ENCODE peak calls at places on chromosomes 2 and 18, in six cellular contexts. H is NCI-H2081, B is fibroblast of lung, K is heart left ventricle, I is hypothalamus, S is epithelial cell of esophagus. X is an unnamed sample.

GRCh38 chr2:120954939-120955338 is 219.3 kb downstream of the GLI2 start:
- DNase-seq in I (no peak), K (no peak), B (no peak), S (no peak), H (no peak), X (no peak)

GRCh38 chr2:241885701-241886643 is 16.4 kb downstream of the RTP5 start:
- DNase-seq in S (no peak), H (no peak), B (no peak), I (no peak), K (no peak), X (no peak)

GRCh38 chr2:64562148-64562784 is 38.1 kb downstream of the AFTPH start:
- DNase-seq in S (peak; percentile 20), I (no peak), H (peak; percentile 27), K (no peak), B (peak; percentile 43), X (peak; percentile 71)

GRCh38 chr2:120338015-120338414 is 7.9 kb upstream of the INHBB start:
- DNase-seq in K (no peak), H (no peak), B (no peak), I (no peak), S (peak; percentile 42), X (no peak)

GRCh38 chr2:8659735-8660492 is 21.9 kb upstream of the ID2 start:
- DNase-seq in K (no peak), H (no peak), I (no peak), S (no peak), B (no peak), X (no peak)

GRCh38 chr2:145006957-145007672 is 487.2 kb upstream of the ZEB2 start:
- DNase-seq in K (peak; percentile 54), B (peak; percentile 83), I (no peak), S (peak; percentile 95), H (no peak), X (peak; percentile 97)

GRCh38 chr2:8656160-8656641 is 25.7 kb upstream of the ID2 start:
- DNase-seq in B (peak; percentile 76), I (no peak), S (no peak), H (no peak), K (no peak), X (peak; percentile 6)

GRCh38 chr2:42342061-42342794 is 18.8 kb downstream of the COX7A2L start:
- DNase-seq in K (peak; percentile 40), S (peak; percentile 89), B (peak; percentile 89), I (no peak), H (no peak), X (peak; percentile 70)

GRCh38 chr2:73937899-73938298 is 11.2 kb downstream of the DGUOK start:
- DNase-seq in I (no peak), S (peak; percentile 21), H (no peak), K (no peak), B (no peak), X (no peak)

GRCh38 chr2:241852116-241852980 is 6.3 kb downstream of the PDCD1 start:
- DNase-seq in B (no peak), K (no peak), H (no peak), S (no peak), I (no peak), X (no peak)

GRCh38 chr2:151826737-151827157 is 1.5 kb downstream of the ARL5A start:
- DNase-seq in H (no peak), S (peak; percentile 34), I (no peak), B (peak; percentile 39), K (no peak), X (peak; percentile 19)

GRCh38 chr2:71611781-71612545 is 158.6 kb downstream of the DYSF start:
- DNase-seq in K (peak; percentile 10), S (no peak), B (no peak), I (no peak), H (no peak), X (no peak)

GRCh38 chr2:10947005-10947440 is 35.3 kb downstream of the KCNF1 start:
- DNase-seq in B (peak; percentile 43), S (peak; percentile 80), I (no peak), K (no peak), H (no peak), X (peak; percentile 64)

GRCh38 chr2:9206991-9207640 is 504 bp downstream of the ASAP2 start:
- DNase-seq in I (no peak), B (peak; percentile 29), H (peak; percentile 46), S (peak; percentile 29), K (no peak), X (no peak)

GRCh38 chr2:165067958-165068612 is 112.8 kb upstream of the SLC38A11 start:
- DNase-seq in S (peak; percentile 5), I (peak; percentile 80), B (peak; percentile 39), H (peak; percentile 93), K (peak; percentile 47), X (peak; percentile 17)

GRCh38 chr2:163970058-163970806 is 234.4 kb upstream of the FIGN start:
- DNase-seq in B (no peak), S (no peak), K (no peak), H (no peak), I (no peak), X (no peak)

GRCh38 chr2:234044157-234044556 is 6.3 kb upstream of the SPP2 start:
- DNase-seq in S (peak; percentile 63), B (peak; percentile 97), K (no peak), H (no peak), I (no peak), X (peak; percentile 93)

GRCh38 chr2:36620321-36620720 is 22.4 kb upstream of the FEZ2 start:
- DNase-seq in S (no peak), K (no peak), I (no peak), H (no peak), B (no peak), X (no peak)

GRCh38 chr2:130768191-130768855 is 13.0 kb downstream of the AMER3 start:
- DNase-seq in K (no peak), H (no peak), S (no peak), B (no peak), I (no peak), X (no peak)

GRCh38 chr2:183204397-183204796 is 80.2 kb downstream of the NUP35 start:
- DNase-seq in B (no peak), H (no peak), K (no peak), S (no peak), I (no peak), X (no peak)

GRCh38 chr2:18837233-18837632 is 247.9 kb upstream of the NT5C1B start:
- DNase-seq in H (no peak), S (no peak), B (no peak), K (no peak), I (no peak), X (no peak)

GRCh38 chr2:157420771-157421323 is 23.0 kb downstream of the CYTIP start:
- DNase-seq in I (no peak), S (no peak), B (peak; percentile 49), K (no peak), H (no peak), X (no peak)

GRCh38 chr2:31483246-31483645 is 68.7 kb upstream of the XDH start:
- DNase-seq in K (no peak), I (no peak), S (no peak), H (no peak), B (no peak), X (no peak)

GRCh38 chr2:103959174-103960125 is 894.5 kb upstream of the POU3F3 start:
- DNase-seq in K (no peak), B (no peak), I (peak; percentile 16), S (peak; percentile 34), H (peak; percentile 21), X (peak; percentile 48)

GRCh38 chr2:180663016-180663471 is 317.4 kb upstream of the UBE2E3 start:
- DNase-seq in H (no peak), S (no peak), B (peak; percentile 27), I (no peak), K (no peak), X (peak; percentile 63)

GRCh38 chr2:146572598-146572997 is 1272.2 kb upstream of the ACVR2A start:
- DNase-seq in B (peak; percentile 47), K (no peak), S (peak; percentile 50), I (no peak), H (no peak), X (peak; percentile 69)

GRCh38 chr2:197803033-197803444 is 1.4 kb upstream of the PLCL1 start:
- DNase-seq in B (peak; percentile 76), S (peak; percentile 59), K (no peak), H (peak; percentile 59), I (no peak), X (peak; percentile 63)

GRCh38 chr2:189657867-189658266 is 3.4 kb upstream of the ASNSD1 start:
- DNase-seq in B (no peak), H (no peak), K (peak; percentile 35), S (no peak), I (no peak), X (no peak)

GRCh38 chr18:48767090-48767670 is 183.6 kb downstream of the SMAD7 start:
- DNase-seq in I (no peak), S (no peak), K (peak; percentile 65), B (peak; percentile 43), H (no peak), X (no peak)

GRCh38 chr2:135744761-135745314 is 3.2 kb downstream of the UBXN4 start:
- DNase-seq in I (no peak), H (peak; percentile 22), K (no peak), S (peak; percentile 88), B (peak; percentile 14), X (peak; percentile 62)

GRCh38 chr2:216549926-216550690 is 51.5 kb downstream of the RPL37A start:
- DNase-seq in B (no peak), K (no peak), S (no peak), H (no peak), I (no peak), X (no peak)

GRCh38 chr2:211816739-211817138 is 721.9 kb downstream of the ERBB4 start:
- DNase-seq in K (no peak), I (no peak), B (no peak), S (no peak), H (peak; percentile 88), X (no peak)

GRCh38 chr18:21914739-21915319 is 174.2 kb downstream of the MIB1 start:
- DNase-seq in S (peak; percentile 54), H (peak; percentile 34), B (peak; percentile 72), K (peak; percentile 22), I (no peak), X (peak; percentile 67)

GRCh38 chr2:240258685-240259084 is 118.2 kb upstream of the OTOS start:
- DNase-seq in I (no peak), B (no peak), S (no peak), H (no peak), K (no peak), X (no peak)

GRCh38 chr2:3348771-3349170 is 28.8 kb downstream of the EIPR1 start:
- DNase-seq in H (no peak), S (peak; percentile 6), K (no peak), B (no peak), I (no peak), X (no peak)

GRCh38 chr2:27901219-27901618 is 10.7 kb downstream of the BABAM2 start:
- DNase-seq in H (no peak), B (no peak), K (no peak), I (no peak), S (no peak), X (no peak)

GRCh38 chr2:20349457-20350034 is 1.1 kb downstream of the PUM2 start:
- DNase-seq in B (no peak), S (peak; percentile 41), I (no peak), K (no peak), H (no peak), X (peak; percentile 46)

GRCh38 chr2:216555274-216555673 is 56.6 kb downstream of the RPL37A start:
- DNase-seq in B (peak; percentile 41), H (peak; percentile 58), S (peak; percentile 39), K (peak; percentile 70), I (peak; percentile 73), X (peak; percentile 63)

GRCh38 chr18:48022531-48023330 is 92.3 kb upstream of the SMAD2 start:
- DNase-seq in B (peak; percentile 66), S (peak; percentile 80), K (no peak), I (no peak), H (peak; percentile 63), X (peak; percentile 73)

X was measured in PC-3.